ENCODE peak calls at places on chromosome 20, in eight cellular contexts. S is dorsolateral prefrontal cortex, T is GM13976, X is choroid plexus epithelial cell, N is GM12865, L is omental fat pad, I is breast epithelium, B is fibroblast of lung. F is an unnamed sample.

GRCh38 chr20:20568604-20569205 is 143.7 kb downstream of the RALGAPA2 start:
- DNase-seq in B (peak; percentile 69), S (peak; percentile 47), I (no peak), T (peak; percentile 37), X (peak; percentile 75), N (peak; percentile 62), L (no peak), F (no peak)

GRCh38 chr20:62208805-62209755 is 11.0 kb downstream of the HRH3 start:
- DNase-seq in X (no peak), I (no peak), T (no peak), B (no peak), N (no peak), S (no peak), L (no peak), F (no peak)

GRCh38 chr20:13231031-13231752 is 10.1 kb downstream of the ISM1 start:
- DNase-seq in B (no peak), I (no peak), T (no peak), S (no peak), L (no peak), X (no peak), N (no peak), F (no peak)

GRCh38 chr20:33539129-33539528 is 49.2 kb downstream of the CBFA2T2 start:
- DNase-seq in X (peak; percentile 58), S (no peak), B (peak; percentile 48), L (no peak), I (no peak), T (no peak), N (no peak), F (no peak)

GRCh38 chr20:35506872-35507638 is 22.4 kb downstream of the C20orf173 start:
- DNase-seq in B (no peak), L (no peak), N (peak; percentile 11), S (no peak), T (no peak), I (no peak), X (peak; percentile 26), F (no peak)

GRCh38 chr20:41643504-41643938 is 25.3 kb upstream of the CHD6 start:
- DNase-seq in X (peak; percentile 72), T (no peak), B (no peak), L (no peak), N (no peak), I (no peak), S (no peak), F (no peak)

GRCh38 chr20:21262812-21263211 is 40.3 kb upstream of the XRN2 start:
- DNase-seq in N (no peak), L (no peak), B (no peak), S (no peak), I (no peak), T (no peak), X (no peak), F (no peak)

GRCh38 chr20:11675920-11676617 is 241.6 kb upstream of the BTBD3 start:
- DNase-seq in N (no peak), T (no peak), L (no peak), B (peak; percentile 0), I (no peak), X (no peak), S (no peak), F (no peak)

GRCh38 chr20:48983423-48984400 is 62.2 kb downstream of the ARFGEF2 start:
- DNase-seq in I (no peak), N (no peak), S (no peak), B (peak; percentile 72), X (peak; percentile 79), L (no peak), T (no peak), F (no peak)

GRCh38 chr20:36339646-36340592 is 33.8 kb downstream of the DLGAP4 start:
- DNase-seq in I (no peak), T (no peak), X (no peak), B (no peak), N (no peak), S (no peak), L (no peak), F (no peak)

GRCh38 chr20:35661013-35661412 is 3.7 kb downstream of the CPNE1 start:
- DNase-seq in T (no peak), B (no peak), L (no peak), X (peak; percentile 39), N (no peak), S (no peak), I (no peak), F (no peak)

GRCh38 chr20:48708630-48709029 is 119.2 kb downstream of the PREX1 start:
- DNase-seq in L (no peak), B (no peak), I (no peak), S (no peak), X (no peak), T (no peak), N (no peak), F (no peak)

GRCh38 chr20:63064745-63065711 is 58.3 kb upstream of the BHLHE23 start:
- DNase-seq in I (peak; percentile 48), B (no peak), X (no peak), N (no peak), T (no peak), S (no peak), L (no peak), F (no peak)

GRCh38 chr20:4091332-4092135 is 76.2 kb upstream of the RNF24 start:
- DNase-seq in N (peak; percentile 46), I (peak; percentile 65), L (peak; percentile 63), S (no peak), B (peak; percentile 73), T (peak; percentile 72), X (peak; percentile 89), F (peak; percentile 22)

GRCh38 chr20:58150772-58151171 is 77.7 kb downstream of the ANKRD60 start:
- DNase-seq in N (peak; percentile 3), X (no peak), I (no peak), S (no peak), B (no peak), T (no peak), L (no peak), F (no peak)

GRCh38 chr20:12305555-12305954 is 387.9 kb downstream of the BTBD3 start:
- DNase-seq in N (no peak), I (no peak), X (no peak), S (no peak), B (no peak), T (no peak), L (no peak), F (no peak)

GRCh38 chr20:13348301-13349239 is 127.5 kb downstream of the ISM1 start:
- DNase-seq in I (no peak), X (peak; percentile 52), B (peak; percentile 59), L (no peak), T (no peak), S (no peak), N (no peak), F (no peak)

GRCh38 chr20:62624719-62625455 is 17.4 kb upstream of the SLCO4A1 start:
- DNase-seq in T (no peak), S (no peak), X (no peak), I (peak; percentile 49), L (no peak), B (no peak), N (no peak), F (no peak)

GRCh38 chr20:47768016-47768953 is 17.0 kb downstream of the SULF2 start:
- DNase-seq in B (no peak), L (no peak), I (no peak), X (no peak), N (peak; percentile 9), T (no peak), S (no peak), F (no peak)

GRCh38 chr20:46057856-46058655 is 29.0 kb downstream of the SLC12A5 start:
- DNase-seq in X (peak; percentile 51), L (no peak), B (peak; percentile 62), S (peak; percentile 40), T (peak; percentile 35), I (no peak), N (no peak), F (no peak)
- TF ChIP-seq CTCF in X (peak; percentile 49), L (no peak), B (peak; percentile 55), S (peak; percentile 16), T (no peak), I (no peak), N (peak; percentile 4), F (no peak)

DNA sequence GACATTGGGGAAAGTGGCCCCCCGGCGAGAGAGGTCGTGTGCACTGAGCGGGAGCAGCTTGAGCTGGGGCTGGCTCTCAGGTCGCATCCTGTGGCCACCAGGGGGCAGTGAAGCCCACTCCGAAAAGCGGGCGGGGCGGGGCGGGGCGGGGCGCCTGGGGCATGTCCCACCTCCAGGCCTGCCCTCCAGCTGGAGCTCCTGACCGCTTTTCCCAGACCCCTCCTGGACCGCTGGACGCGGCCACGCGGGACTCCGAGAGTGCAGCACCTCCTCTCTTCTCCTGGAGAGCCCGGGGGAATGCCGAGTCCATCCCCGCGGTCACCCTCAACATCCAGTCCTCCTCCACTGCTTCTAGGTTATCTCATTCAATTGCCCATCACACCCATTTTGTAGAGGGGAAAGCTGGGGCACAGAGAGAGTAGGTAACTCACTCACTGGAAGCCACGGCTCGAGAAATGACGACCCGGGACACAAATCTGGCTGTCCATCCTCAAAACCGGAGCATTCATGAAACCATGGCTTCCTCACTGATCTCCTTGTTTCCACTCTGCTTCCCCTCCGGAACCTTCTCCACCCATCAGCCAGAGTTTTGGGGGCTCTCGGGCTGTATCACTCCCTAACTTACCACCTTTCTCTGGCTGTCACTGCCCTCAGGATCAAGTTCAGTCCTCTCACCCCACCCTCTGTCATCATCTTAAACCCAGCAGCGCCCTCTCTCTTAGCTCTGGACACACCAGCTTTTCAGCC is 24.1 kb downstream of the COX4I2 start:
- DNase-seq in S (peak; percentile 86), L (peak; percentile 70), B (peak; percentile 70), I (peak; percentile 70), N (peak; percentile 82), X (peak; percentile 72), T (peak; percentile 91), F (peak; percentile 71)
- TF ChIP-seq CTCF in S (peak; percentile 83), L (peak; percentile 16), B (peak; percentile 60), I (peak; percentile 67), N (peak; percentile 76), X (peak; percentile 72), T (peak; percentile 77), F (peak; percentile 51)

GRCh38 chr20:52312131-52312729 is 120.7 kb upstream of the ZFP64 start:
- DNase-seq in S (no peak), L (no peak), B (peak; percentile 78), T (peak; percentile 45), N (peak; percentile 64), I (no peak), X (peak; percentile 79), F (no peak)

GRCh38 chr20:52318601-52319000 is 127.0 kb upstream of the ZFP64 start:
- DNase-seq in S (no peak), T (no peak), N (no peak), L (no peak), B (no peak), I (no peak), X (no peak), F (no peak)

GRCh38 chr20:52311209-52311794 is 119.7 kb upstream of the ZFP64 start:
- DNase-seq in T (no peak), S (no peak), I (no peak), X (no peak), N (no peak), L (no peak), B (no peak), F (no peak)

GRCh38 chr20:52313335-52313963 is 121.9 kb upstream of the ZFP64 start:
- DNase-seq in S (no peak), I (no peak), B (peak; percentile 66), N (no peak), X (peak; percentile 59), T (no peak), L (no peak), F (no peak)
- TF ChIP-seq CTCF in S (peak; percentile 53), I (no peak), B (peak; percentile 71), N (no peak), X (peak; percentile 67), T (no peak), L (no peak), F (peak; percentile 42)

GRCh38 chr20:10447028-10447427 is 11.9 kb downstream of the SLX4IP start:
- DNase-seq in L (no peak), T (peak; percentile 78), N (peak; percentile 93), B (peak; percentile 89), I (no peak), S (no peak), X (peak; percentile 83), F (no peak)
- TF ChIP-seq CTCF in L (no peak), T (no peak), N (no peak), B (peak; percentile 29), I (no peak), S (no peak), X (peak; percentile 36), F (no peak)

F was measured in D721Med.